ENCODE peak calls at places on chromosomes 6 and 20, in five cellular contexts. Z, N, S, W and O are unnamed samples.

GRCh38 chr20:2140561-2140960 is 38.9 kb downstream of the STK35 start:
- DNase-seq in Z (no peak), N (no peak), S (no peak), W (no peak), O (no peak)

GRCh38 chr20:36063916-36064660 is 90.5 kb upstream of the EPB41L1 start:
- DNase-seq in Z (no peak), N (no peak), S (no peak), W (no peak), O (no peak)

GRCh38 chr6:36101691-36102090 is 28.6 kb upstream of the MAPK13 start:
- DNase-seq in Z (no peak), N (no peak), S (no peak), W (no peak), O (no peak)

GRCh38 chr6:56856036-56856580 is 98.8 kb upstream of the BEND6 start:
- DNase-seq in Z (no peak), N (no peak), S (no peak), W (no peak), O (no peak)

GRCh38 chr6:1390071-1390804 is 862 bp downstream of the FOXF2 start:
- DNase-seq in Z (no peak), N (no peak), S (peak; percentile 83), W (peak; percentile 33), O (peak; percentile 6)

GRCh38 chr6:14520536-14520935 is 403.0 kb downstream of the CD83 start:
- DNase-seq in Z (no peak), N (no peak), S (no peak), W (no peak), O (no peak)

GRCh38 chr20:32518593-32519366 is 66.4 kb downstream of the NOL4L start:
- DNase-seq in Z (no peak), N (no peak), S (peak; percentile 48), W (no peak), O (no peak)

GRCh38 chr6:154156135-154156948 is 117.3 kb downstream of the OPRM1 start:
- DNase-seq in Z (peak; percentile 63), N (no peak), S (peak; percentile 87), W (peak; percentile 37), O (no peak)

GRCh38 chr20:50491926-50492634 is 18.1 kb upstream of the PTPN1 start:
- DNase-seq in Z (no peak), N (no peak), S (no peak), W (no peak), O (no peak)